ENCODE peak calls at places on chromosome 10, in seven cellular contexts. One of them, this sample, is unnamed.

GRCh38 chr10:125081931-125082330 is 78.4 kb downstream of the CTBP2 start:
- DNase-seq in uterus: no peak
- DNase-seq in heart left ventricle: no peak
- DNase-seq in ovary: no peak
- DNase-seq in spleen: peak; percentile 67
- DNase-seq in right lobe of liver: no peak
- DNase-seq in endodermal cell: no peak
- DNase-seq in this sample: peak; percentile 52

GRCh38 chr10:18659784-18660561 is 742 bp downstream of the ARL5B start:
- DNase-seq in uterus: no peak
- DNase-seq in heart left ventricle: no peak
- DNase-seq in ovary: no peak
- DNase-seq in spleen: no peak
- DNase-seq in right lobe of liver: no peak
- DNase-seq in endodermal cell: peak; percentile 57
- DNase-seq in this sample: no peak

GRCh38 chr10:63264852-63265617 is 131.9 kb downstream of the NRBF2 start:
- DNase-seq in uterus: no peak
- DNase-seq in heart left ventricle: no peak
- DNase-seq in ovary: no peak
- DNase-seq in spleen: no peak
- DNase-seq in right lobe of liver: no peak
- DNase-seq in endodermal cell: peak; percentile 71
- DNase-seq in this sample: no peak

GRCh38 chr10:51260376-51260775 is 186.1 kb downstream of the PRKG1 start:
- DNase-seq in uterus: no peak
- DNase-seq in heart left ventricle: no peak
- DNase-seq in ovary: no peak
- DNase-seq in spleen: no peak
- DNase-seq in right lobe of liver: no peak
- DNase-seq in endodermal cell: no peak
- DNase-seq in this sample: no peak

GRCh38 chr10:35574924-35575352 is 30.2 kb upstream of the GJD4 start:
- DNase-seq in uterus: no peak
- DNase-seq in heart left ventricle: no peak
- DNase-seq in ovary: no peak
- DNase-seq in spleen: no peak
- DNase-seq in right lobe of liver: no peak
- DNase-seq in endodermal cell: peak; percentile 76
- DNase-seq in this sample: no peak

GRCh38 chr10:91366687-91367086 is 43.5 kb upstream of the HECTD2 start:
- DNase-seq in uterus: no peak
- DNase-seq in heart left ventricle: no peak
- DNase-seq in ovary: no peak
- DNase-seq in spleen: no peak
- DNase-seq in right lobe of liver: no peak
- DNase-seq in endodermal cell: no peak
- DNase-seq in this sample: no peak

GRCh38 chr10:4131407-4132215 is 346.6 kb upstream of the KLF6 start:
- DNase-seq in uterus: no peak
- DNase-seq in heart left ventricle: no peak
- DNase-seq in ovary: no peak
- DNase-seq in spleen: no peak
- DNase-seq in right lobe of liver: no peak
- DNase-seq in endodermal cell: no peak
- DNase-seq in this sample: no peak

GRCh38 chr10:86300399-86300925 is 66.1 kb downstream of the GRID1 start:
- DNase-seq in uterus: no peak
- DNase-seq in heart left ventricle: no peak
- DNase-seq in ovary: no peak
- DNase-seq in spleen: peak; percentile 34
- DNase-seq in right lobe of liver: no peak
- DNase-seq in endodermal cell: peak; percentile 18
- DNase-seq in this sample: peak; percentile 35

GRCh38 chr10:72146559-72147323 is 58.4 kb upstream of the SPOCK2 start:
- DNase-seq in uterus: no peak
- DNase-seq in heart left ventricle: no peak
- DNase-seq in ovary: no peak
- DNase-seq in spleen: no peak
- DNase-seq in right lobe of liver: no peak
- DNase-seq in endodermal cell: no peak
- DNase-seq in this sample: no peak

GRCh38 chr10:58189269-58189668 is 78.4 kb downstream of the IPMK start:
- DNase-seq in uterus: no peak
- DNase-seq in heart left ventricle: no peak
- DNase-seq in ovary: no peak
- DNase-seq in spleen: no peak
- DNase-seq in right lobe of liver: no peak
- DNase-seq in endodermal cell: no peak
- DNase-seq in this sample: no peak

GRCh38 chr10:36263871-36264270 is 621.8 kb upstream of the FZD8 start:
- DNase-seq in uterus: no peak
- DNase-seq in heart left ventricle: no peak
- DNase-seq in ovary: no peak
- DNase-seq in spleen: no peak
- DNase-seq in right lobe of liver: no peak
- DNase-seq in endodermal cell: no peak
- DNase-seq in this sample: no peak

GRCh38 chr10:34526758-34527730 is 288.1 kb downstream of the PARD3 start:
- DNase-seq in uterus: no peak
- DNase-seq in heart left ventricle: no peak
- DNase-seq in ovary: no peak
- DNase-seq in spleen: no peak
- DNase-seq in right lobe of liver: no peak
- DNase-seq in endodermal cell: peak; percentile 80
- DNase-seq in this sample: no peak

GRCh38 chr10:127694580-127695193 is 42.3 kb upstream of the FOXI2 start:
- DNase-seq in uterus: no peak
- DNase-seq in heart left ventricle: no peak
- DNase-seq in ovary: no peak
- DNase-seq in spleen: no peak
- DNase-seq in right lobe of liver: no peak
- DNase-seq in endodermal cell: peak; percentile 96
- DNase-seq in this sample: peak; percentile 84

GRCh38 chr10:51669041-51669440 is 30.4 kb downstream of the CSTF2T start:
- DNase-seq in uterus: no peak
- DNase-seq in heart left ventricle: no peak
- DNase-seq in ovary: no peak
- DNase-seq in spleen: no peak
- DNase-seq in right lobe of liver: no peak
- DNase-seq in endodermal cell: no peak
- DNase-seq in this sample: no peak

GRCh38 chr10:133441780-133442179 is 12.0 kb upstream of the SCART1 start:
- DNase-seq in uterus: peak; percentile 8
- DNase-seq in heart left ventricle: peak; percentile 16
- DNase-seq in ovary: no peak
- DNase-seq in spleen: no peak
- DNase-seq in right lobe of liver: no peak
- DNase-seq in endodermal cell: no peak
- DNase-seq in this sample: peak; percentile 39

GRCh38 chr10:44186821-44187220 is 198.1 kb downstream of the CXCL12 start:
- DNase-seq in uterus: no peak
- DNase-seq in heart left ventricle: no peak
- DNase-seq in ovary: no peak
- DNase-seq in spleen: no peak
- DNase-seq in right lobe of liver: no peak
- DNase-seq in endodermal cell: no peak
- DNase-seq in this sample: no peak

GRCh38 chr10:128646956-128647355 is 520.7 kb upstream of the MKI67 start:
- DNase-seq in uterus: no peak
- DNase-seq in heart left ventricle: no peak
- DNase-seq in ovary: no peak
- DNase-seq in spleen: no peak
- DNase-seq in right lobe of liver: no peak
- DNase-seq in endodermal cell: no peak
- DNase-seq in this sample: no peak

GRCh38 chr10:78408671-78409472 is 375.2 kb downstream of the RPS24 start:
- DNase-seq in uterus: peak; percentile 82
- DNase-seq in heart left ventricle: peak; percentile 93
- DNase-seq in ovary: peak; percentile 76
- DNase-seq in spleen: no peak
- DNase-seq in right lobe of liver: peak; percentile 82
- DNase-seq in endodermal cell: peak; percentile 87
- DNase-seq in this sample: peak; percentile 91

GRCh38 chr10:52682766-52683165 is 89.8 kb downstream of the MBL2 start:
- DNase-seq in uterus: no peak
- DNase-seq in heart left ventricle: no peak
- DNase-seq in ovary: no peak
- DNase-seq in spleen: no peak
- DNase-seq in right lobe of liver: no peak
- DNase-seq in endodermal cell: no peak
- DNase-seq in this sample: no peak

GRCh38 chr10:64486149-64486548 is 964.9 kb downstream of the REEP3 start:
- DNase-seq in uterus: no peak
- DNase-seq in heart left ventricle: no peak
- DNase-seq in ovary: no peak
- DNase-seq in spleen: no peak
- DNase-seq in right lobe of liver: no peak
- DNase-seq in endodermal cell: no peak
- DNase-seq in this sample: no peak

GRCh38 chr10:28681345-28681763 is 4.0 kb downstream of the BAMBI start:
- DNase-seq in uterus: no peak
- DNase-seq in heart left ventricle: peak; percentile 36
- DNase-seq in ovary: no peak
- DNase-seq in spleen: no peak
- DNase-seq in right lobe of liver: no peak
- DNase-seq in endodermal cell: no peak
- DNase-seq in this sample: no peak

GRCh38 chr10:50309342-50309741 is 58.0 kb upstream of the ASAH2 start:
- DNase-seq in uterus: no peak
- DNase-seq in heart left ventricle: no peak
- DNase-seq in ovary: no peak
- DNase-seq in spleen: no peak
- DNase-seq in right lobe of liver: no peak
- DNase-seq in endodermal cell: no peak
- DNase-seq in this sample: no peak

GRCh38 chr10:66349726-66350125 is 576.1 kb upstream of the LRRTM3 start:
- DNase-seq in uterus: no peak
- DNase-seq in heart left ventricle: no peak
- DNase-seq in ovary: no peak
- DNase-seq in spleen: no peak
- DNase-seq in right lobe of liver: no peak
- DNase-seq in endodermal cell: no peak
- DNase-seq in this sample: no peak

DNA sequence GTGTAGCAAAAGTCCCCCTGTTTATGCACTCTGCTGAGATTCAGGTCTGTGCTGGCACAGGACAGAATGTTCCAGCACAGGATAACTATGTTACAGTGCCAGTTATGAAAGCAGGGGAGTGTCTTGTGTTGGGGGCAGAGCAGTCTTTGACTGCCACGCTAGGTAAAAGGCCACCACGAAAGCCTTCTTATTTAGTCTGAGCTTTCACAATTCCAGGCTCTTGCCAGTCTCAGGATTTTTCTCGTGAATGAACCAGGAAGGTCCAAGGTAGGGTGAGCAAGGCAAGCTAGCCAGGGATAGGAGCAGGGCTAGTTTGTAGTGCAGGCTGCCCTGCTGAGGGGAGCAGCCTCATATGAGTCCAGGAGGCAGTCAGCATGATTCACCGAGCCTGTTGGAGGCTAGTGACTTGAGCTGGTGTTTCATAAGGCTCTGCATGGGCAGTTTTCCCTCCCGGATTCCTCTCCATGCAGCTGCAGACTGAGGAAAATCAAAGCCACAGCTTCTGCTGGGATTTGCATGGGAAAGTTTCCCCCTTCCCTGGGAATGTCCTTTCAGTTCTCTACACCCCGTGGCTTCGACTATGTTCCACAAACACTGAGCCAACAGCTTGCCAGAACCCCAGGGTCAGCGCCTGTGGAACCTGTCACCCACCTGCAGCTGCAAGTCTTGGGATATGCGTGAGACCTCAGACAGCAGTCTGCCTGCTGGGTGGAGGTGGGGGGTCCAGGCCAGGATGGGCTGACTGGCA is 112.3 kb downstream of the JCAD start:
- DNase-seq in uterus: peak; percentile 47
- DNase-seq in heart left ventricle: peak; percentile 44
- DNase-seq in ovary: peak; percentile 46
- DNase-seq in spleen: no peak
- DNase-seq in right lobe of liver: peak; percentile 34
- DNase-seq in endodermal cell: peak; percentile 86
- DNase-seq in this sample: no peak
- H3K4me1 ChIP-seq in uterus: no peaks in the 10 kb centered on the region
- H3K4me1 ChIP-seq in heart left ventricle: peaks cover 11% of the 10 kb centered on the region
- H3K4me1 ChIP-seq in ovary: peaks cover 6% of the 10 kb centered on the region
- H3K4me1 ChIP-seq in spleen: no peaks in the 10 kb centered on the region
- H3K4me1 ChIP-seq in right lobe of liver: no peaks in the 10 kb centered on the region
- H3K4me1 ChIP-seq in endodermal cell: no peaks in the 10 kb centered on the region
- H3K4me1 ChIP-seq in this sample: peaks cover 39% of the 10 kb centered on the region

GRCh38 chr10:5457741-5458140 is 41.6 kb downstream of the CALML5 start:
- DNase-seq in uterus: no peak
- DNase-seq in heart left ventricle: no peak
- DNase-seq in ovary: no peak
- DNase-seq in spleen: no peak
- DNase-seq in right lobe of liver: no peak
- DNase-seq in endodermal cell: no peak
- DNase-seq in this sample: no peak
- H3K27ac ChIP-seq in uterus: no peak overlapping the region
- H3K27ac ChIP-seq in heart left ventricle: no peak overlapping the region
- H3K27ac ChIP-seq in ovary: no peak overlapping the region
- H3K27ac ChIP-seq in spleen: no peak overlapping the region
- H3K27ac ChIP-seq in right lobe of liver: no peak overlapping the region
- H3K27ac ChIP-seq in endodermal cell: no peak overlapping the region
- H3K27ac ChIP-seq in this sample: no peak overlapping the region

DNA sequence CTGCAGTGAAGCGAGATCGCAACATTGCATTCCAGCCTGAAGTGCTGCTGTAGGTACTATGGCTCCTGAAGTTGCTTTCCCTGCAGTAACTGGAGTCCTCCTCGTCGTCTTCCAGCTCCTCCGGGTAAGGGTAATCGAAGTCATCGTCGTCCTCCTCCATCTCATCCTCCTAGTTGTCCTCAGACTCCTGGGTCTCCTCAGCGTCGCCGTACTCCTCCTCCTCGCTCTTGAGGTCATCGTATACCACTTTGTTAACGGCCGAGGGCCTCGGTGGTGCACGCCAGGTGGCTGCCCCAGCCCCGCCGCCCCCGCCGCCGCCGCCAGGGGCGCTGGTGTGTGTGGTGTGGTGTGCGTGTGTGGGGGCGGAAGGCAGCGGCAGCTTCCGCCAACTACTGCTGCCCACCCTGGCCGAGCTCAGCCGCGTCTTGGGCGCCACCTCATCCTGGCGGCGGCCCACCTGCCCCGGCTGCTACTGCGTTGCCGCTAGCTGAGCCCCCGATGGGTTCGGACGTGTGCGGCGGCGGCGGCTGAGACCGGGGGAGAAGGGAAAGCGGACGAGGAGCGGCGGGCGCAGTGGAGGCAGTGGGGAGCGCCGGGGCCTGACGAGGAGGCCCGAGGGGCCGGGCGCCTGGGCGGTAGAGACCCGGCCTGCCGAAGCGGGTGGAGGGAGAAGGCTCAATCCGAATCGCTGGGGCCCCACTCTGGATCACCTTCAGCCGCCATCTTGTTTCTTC is 11.8 kb upstream of the ACBD5 start:
- DNase-seq in uterus: peak; percentile 58
- DNase-seq in heart left ventricle: peak; percentile 78
- DNase-seq in ovary: peak; percentile 69
- DNase-seq in spleen: peak; percentile 95
- DNase-seq in right lobe of liver: peak; percentile 79
- DNase-seq in endodermal cell: peak; percentile 98
- DNase-seq in this sample: peak; percentile 87
- TF ChIP-seq CTCF in uterus: peak; percentile 83
- TF ChIP-seq CTCF in heart left ventricle: peak; percentile 69
- TF ChIP-seq CTCF in ovary: no peak
- TF ChIP-seq CTCF in spleen: peak; percentile 95
- TF ChIP-seq CTCF in right lobe of liver: peak; percentile 52
- TF ChIP-seq CTCF in endodermal cell: peak; percentile 97
- TF ChIP-seq CTCF in this sample: peak; percentile 86

GRCh38 chr10:96025566-96025965 is 17.8 kb upstream of the CCNJ start:
- DNase-seq in uterus: no peak
- DNase-seq in heart left ventricle: no peak
- DNase-seq in ovary: no peak
- DNase-seq in spleen: no peak
- DNase-seq in right lobe of liver: no peak
- DNase-seq in endodermal cell: peak; percentile 84
- DNase-seq in this sample: no peak
- H3K4me1 ChIP-seq in uterus: no peaks in the 10 kb centered on the region
- H3K4me1 ChIP-seq in heart left ventricle: no peaks in the 10 kb centered on the region
- H3K4me1 ChIP-seq in ovary: no peaks in the 10 kb centered on the region
- H3K4me1 ChIP-seq in spleen: no peaks in the 10 kb centered on the region
- H3K4me1 ChIP-seq in right lobe of liver: no peaks in the 10 kb centered on the region
- H3K4me1 ChIP-seq in endodermal cell: no peaks in the 10 kb centered on the region
- H3K4me1 ChIP-seq in this sample: no peaks in the 10 kb centered on the region

This sample was measured in upper lobe of right lung.